ENCODE peak calls at places on chromosome 19, in six cellular contexts. U is neuronal stem cell, F is mesendoderm, S is IMR-90, A is mesenchymal stem cell, K is H1. I is an unnamed sample.
A peak's percentile ranks its signal among the peaks of the same experiment; 100 is the strongest.

GRCh38 chr19:49911381-49912145 is 14.9 kb upstream of the IL4I1 start:
- DNase-seq in U (no peak), F (no peak), S (peak; percentile 52), A (peak; percentile 9), K (no peak), I (no peak)

GRCh38 chr19:35657904-35658700 is 8.2 kb upstream of the UPK1A start:
- DNase-seq in U (no peak), F (no peak), S (no peak), A (no peak), K (no peak), I (no peak)

GRCh38 chr19:52778811-52779210 is 7.8 kb downstream of the ZNF600 start:
- DNase-seq in U (no peak), F (no peak), S (peak; percentile 3), A (no peak), K (no peak), I (no peak)

GRCh38 chr19:15812059-15812722 is 3.3 kb downstream of the OR10H1 start:
- DNase-seq in U (no peak), F (no peak), S (no peak), A (no peak), K (no peak), I (no peak)

GRCh38 chr19:41928754-41929535 is 696 bp upstream of the ERFL start:
- DNase-seq in U (no peak), F (no peak), S (no peak), A (no peak), K (no peak), I (no peak)

GRCh38 chr19:8083141-8083540 is 30.6 kb downstream of the CCL25 start:
- DNase-seq in U (no peak), F (no peak), S (no peak), A (no peak), K (no peak), I (no peak)

GRCh38 chr19:10124429-10124828 is 4.7 kb upstream of the EIF3G start:
- DNase-seq in U (no peak), F (no peak), S (no peak), A (no peak), K (no peak), I (no peak)

GRCh38 chr19:16605552-16605951 is 22.5 kb downstream of the MED26 start:
- DNase-seq in U (no peak), F (no peak), S (no peak), A (no peak), K (no peak), I (no peak)

GRCh38 chr19:19655051-19655594 is 8.4 kb downstream of the ATP13A1 start:
- DNase-seq in U (no peak), F (no peak), S (no peak), A (no peak), K (no peak), I (no peak)

GRCh38 chr19:45766293-45766918 is 2.6 kb downstream of the SIX5 start:
- DNase-seq in U (no peak), F (no peak), S (no peak), A (no peak), K (no peak), I (no peak)

GRCh38 chr19:4709440-4710280 is 14.0 kb downstream of the DPP9 start:
- DNase-seq in U (no peak), F (no peak), S (no peak), A (no peak), K (no peak), I (peak; percentile 62)

GRCh38 chr19:46840157-46840942 is 10.3 kb downstream of the AP2S1 start:
- DNase-seq in U (peak; percentile 71), F (peak; percentile 91), S (peak; percentile 70), A (peak; percentile 78), K (no peak), I (no peak)

GRCh38 chr19:29528350-29528945 is 2.7 kb downstream of the VSTM2B start:
- DNase-seq in U (peak; percentile 81), F (peak; percentile 91), S (peak; percentile 58), A (peak; percentile 41), K (peak; percentile 75), I (peak; percentile 28)

GRCh38 chr19:459724-460511 is 915 bp downstream of the SHC2 start:
- DNase-seq in U (peak; percentile 60), F (peak; percentile 37), S (peak; percentile 27), A (peak; percentile 82), K (no peak), I (no peak)

GRCh38 chr19:53980553-53981407 is 10.7 kb upstream of the CACNG6 start:
- DNase-seq in U (no peak), F (peak; percentile 96), S (peak; percentile 19), A (peak; percentile 14), K (no peak), I (no peak)

GRCh38 chr19:3366761-3367571 is 583 bp downstream of the NFIC start:
- DNase-seq in U (no peak), F (peak; percentile 37), S (no peak), A (peak; percentile 57), K (no peak), I (no peak)

GRCh38 chr19:29812881-29813275 is 1.1 kb downstream of the CCNE1 start:
- DNase-seq in U (no peak), F (no peak), S (no peak), A (no peak), K (no peak), I (no peak)

GRCh38 chr19:49442793-49443365 is 1.6 kb upstream of the SLC17A7 start:
- DNase-seq in U (peak; percentile 92), F (peak; percentile 98), S (peak; percentile 73), A (peak; percentile 92), K (peak; percentile 96), I (peak; percentile 88)

GRCh38 chr19:58559275-58560006 is 1.0 kb upstream of the UBE2M start:
- DNase-seq in U (peak; percentile 86), F (peak; percentile 96), S (peak; percentile 89), A (peak; percentile 95), K (no peak), I (peak; percentile 82)

GRCh38 chr19:58558623-58559274 is 338 bp upstream of the UBE2M start:
- DNase-seq in U (peak; percentile 99), F (peak; percentile 99), S (peak; percentile 98), A (peak; percentile 98), K (peak; percentile 97), I (peak; percentile 99)

GRCh38 chr19:58560921-58561320 is 2.5 kb upstream of the UBE2M start:
- DNase-seq in U (no peak), F (no peak), S (no peak), A (no peak), K (no peak), I (no peak)

GRCh38 chr19:58561373-58562125 is 3.1 kb upstream of the UBE2M start:
- DNase-seq in U (no peak), F (no peak), S (no peak), A (no peak), K (no peak), I (peak; percentile 19)

GRCh38 chr19:58560007-58560887 is 1.8 kb upstream of the UBE2M start:
- DNase-seq in U (no peak), F (no peak), S (no peak), A (no peak), K (no peak), I (no peak)
- H3K18ac ChIP-seq in U (peak overlapping the region; percentile 96), F (no peak overlapping the region), S (no peak overlapping the region), A (peak overlapping the region; percentile 95), K (no peak overlapping the region), I (no peak overlapping the region)

DNA sequence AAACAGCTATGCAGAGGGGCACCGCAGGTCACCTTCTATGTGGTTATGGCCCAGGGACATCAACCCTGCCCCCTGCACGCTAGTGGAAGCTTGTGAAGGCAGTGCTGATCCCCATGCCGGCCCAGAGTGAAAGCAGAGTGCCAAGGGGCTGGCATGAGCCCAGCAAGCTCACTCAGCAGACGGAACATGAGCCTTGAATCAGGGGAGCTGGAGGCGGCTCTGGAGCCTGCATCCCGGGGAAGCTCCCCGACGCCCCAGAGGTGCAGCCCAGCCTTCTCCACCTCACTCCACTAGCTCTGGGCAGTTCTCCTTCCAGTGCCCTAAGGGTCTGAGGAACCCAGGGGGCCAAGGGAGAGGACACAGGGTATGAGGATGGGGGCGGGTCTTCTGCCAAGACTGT is 19.0 kb upstream of the ISYNA1 start:
- DNase-seq in U (no peak), F (no peak), S (no peak), A (no peak), K (no peak), I (no peak)
- H3K36me3 ChIP-seq in U (peaks cover 37% of the 10 kb centered on the region), F (peaks cover 2% of the 10 kb centered on the region), S (peaks cover 51% of the 10 kb centered on the region), A (peaks cover 58% of the 10 kb centered on the region), K (peaks cover 10% of the 10 kb centered on the region), I (peaks cover 42% of the 10 kb centered on the region)

DNA sequence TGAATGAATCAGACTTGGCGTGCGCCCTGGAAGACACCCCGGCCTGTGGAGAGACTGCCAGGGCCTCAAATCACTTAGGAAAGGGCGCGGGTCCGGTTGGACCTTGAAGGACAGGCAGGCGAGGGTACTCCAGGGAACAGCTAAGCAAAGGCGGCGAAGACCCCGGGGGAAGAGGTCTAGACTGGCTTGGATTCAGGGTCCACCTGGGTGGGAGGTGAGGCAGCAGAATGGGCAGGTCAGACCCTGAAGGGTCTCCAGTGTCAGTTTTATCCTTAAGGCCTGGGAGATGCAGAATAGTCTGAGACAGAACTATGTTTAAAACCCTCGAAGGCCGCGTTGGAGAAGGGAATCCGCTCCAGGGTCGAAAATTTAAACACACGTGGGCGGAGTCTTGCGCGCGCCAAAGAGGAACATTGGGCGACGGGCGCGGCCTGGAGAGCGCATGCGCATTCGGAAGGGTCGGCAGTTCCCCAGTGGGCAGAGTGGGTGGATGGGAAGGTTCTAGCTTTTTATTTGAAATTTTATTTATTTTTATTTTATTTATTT is 567 bp upstream of the SMG9 start:
- DNase-seq in U (peak; percentile 58), F (peak; percentile 67), S (peak; percentile 61), A (peak; percentile 73), K (no peak), I (peak; percentile 76)
- H3K18ac ChIP-seq in U (peak overlapping the region; percentile 98), F (peak overlapping the region; percentile 61), S (no peak overlapping the region), A (peak overlapping the region; percentile 91), K (peak overlapping the region; percentile 99), I (peak overlapping the region; percentile 96)

GRCh38 chr19:48363500-48363809 is 285 bp downstream of the TMEM143 start:
- DNase-seq in U (no peak), F (no peak), S (no peak), A (no peak), K (no peak), I (no peak)
- H3K36me3 ChIP-seq in U (no peaks in the 10 kb centered on the region), F (no peaks in the 10 kb centered on the region), S (no peaks in the 10 kb centered on the region), A (peaks cover 10% of the 10 kb centered on the region), K (no peaks in the 10 kb centered on the region), I (no peaks in the 10 kb centered on the region)

GRCh38 chr19:28012361-28012760 is 1200.6 kb downstream of the UQCRFS1 start:
- DNase-seq in U (no peak), F (peak; percentile 76), S (no peak), A (no peak), K (peak; percentile 13), I (no peak)

GRCh38 chr19:28003543-28003942 is 1209.4 kb downstream of the UQCRFS1 start:
- DNase-seq in U (no peak), F (no peak), S (no peak), A (no peak), K (no peak), I (no peak)

GRCh38 chr19:28010656-28011055 is 1202.3 kb downstream of the UQCRFS1 start:
- DNase-seq in U (no peak), F (peak; percentile 22), S (no peak), A (no peak), K (no peak), I (no peak)

GRCh38 chr19:28009696-28010095 is 1203.3 kb downstream of the UQCRFS1 start:
- DNase-seq in U (no peak), F (no peak), S (no peak), A (no peak), K (no peak), I (no peak)

DNA sequence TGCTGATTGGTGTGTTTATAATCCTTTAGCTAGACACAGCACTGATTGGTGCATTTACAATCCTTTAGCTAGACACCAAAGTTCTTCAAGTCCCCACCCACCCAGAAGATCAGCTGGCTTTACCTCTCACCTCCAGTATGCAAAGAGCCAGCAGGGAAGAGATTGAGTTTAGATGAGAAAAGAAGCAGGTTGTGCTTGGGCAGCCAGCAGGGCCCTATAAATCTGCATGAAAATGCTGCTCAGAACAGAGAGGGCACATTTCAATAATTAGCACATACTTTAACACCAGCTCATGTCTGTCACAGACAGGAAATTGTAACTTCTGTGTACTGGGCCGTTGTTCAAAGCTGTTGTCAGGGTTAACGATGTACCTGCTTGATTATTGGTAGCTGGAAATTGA is 1204.3 kb downstream of the UQCRFS1 start:
- DNase-seq in U (no peak), F (peak; percentile 70), S (no peak), A (no peak), K (no peak), I (no peak)
- H3K18ac ChIP-seq in U (no peak overlapping the region), F (no peak overlapping the region), S (no peak overlapping the region), A (no peak overlapping the region), K (no peak overlapping the region), I (no peak overlapping the region)

I was measured in trophoblast cell.